ENCODE peak calls at places on chromosomes 11 and 22, in ten cellular contexts. Q, M, X, L, U, J, I, B, F and T are unnamed samples.
A peak's percentile ranks its signal among the peaks of the same experiment; 100 is the strongest.

GRCh38 chr22:22810018-22810427 is 77.6 kb upstream of the IGLL5 start:
- DNase-seq in L (peak; percentile 10), F (peak; percentile 41), M (peak; percentile 52), Q (peak; percentile 21), U (peak; percentile 68), I (peak; percentile 73), X (peak; percentile 24), J (no peak), B (peak; percentile 39), T (no peak)

GRCh38 chr22:17606472-17606871 is 22.1 kb downstream of the ATP6V1E1 start:
- DNase-seq in I (no peak), U (no peak), Q (no peak), M (no peak), X (no peak), B (peak; percentile 26), F (no peak), L (peak; percentile 54), J (no peak), T (no peak)

GRCh38 chr11:19595840-19596751 is 116.5 kb upstream of the NAV2 start:
- DNase-seq in F (no peak), J (no peak), B (peak; percentile 84), I (no peak), Q (no peak), U (no peak), X (no peak), M (no peak), L (no peak), T (no peak)

GRCh38 chr11:37511425-37511933 is 913.4 kb upstream of the RAG2 start:
- DNase-seq in F (no peak), Q (no peak), M (no peak), J (no peak), B (peak; percentile 64), X (no peak), U (no peak), I (no peak), L (no peak), T (no peak)

GRCh38 chr11:66337103-66337899 is 1.1 kb upstream of the RIN1 start:
- DNase-seq in M (no peak), J (no peak), I (no peak), B (peak; percentile 47), L (no peak), X (no peak), Q (no peak), F (no peak), U (no peak), T (no peak)

GRCh38 chr22:45448431-45448830 is 34.9 kb downstream of the RIBC2 start:
- DNase-seq in B (no peak), I (no peak), L (no peak), X (no peak), Q (no peak), J (no peak), U (no peak), M (no peak), F (no peak), T (no peak)

GRCh38 chr22:19932367-19933206 is 9.0 kb upstream of the COMT start:
- DNase-seq in L (no peak), U (no peak), F (no peak), I (no peak), B (no peak), Q (no peak), X (no peak), J (no peak), M (no peak), T (no peak)

GRCh38 chr11:64571410-64572091 is 19.5 kb upstream of the SLC22A12 start:
- DNase-seq in X (no peak), U (no peak), Q (no peak), M (no peak), J (no peak), B (no peak), L (no peak), I (no peak), F (no peak), T (peak; percentile 36)

GRCh38 chr22:42922374-42923177 is 65.5 kb upstream of the ARFGAP3 start:
- DNase-seq in B (no peak), F (no peak), L (no peak), M (no peak), U (no peak), Q (no peak), I (peak; percentile 59), J (peak; percentile 20), X (no peak), T (no peak)

GRCh38 chr22:24953294-24954113 is 988 bp downstream of the KIAA1671 start:
- DNase-seq in M (no peak), L (no peak), J (no peak), Q (no peak), F (no peak), X (no peak), I (peak; percentile 65), U (no peak), B (no peak), T (no peak)